ENCODE peak calls at places on chromosomes 11 and 22, in seven cellular contexts. One of them, this sample, is unnamed.

GRCh38 chr11:134645576-134645975 is 233.5 kb upstream of the B3GAT1 start:
- DNase-seq in neural progenitor cell: no peak
- DNase-seq in coronary artery: no peak
- DNase-seq in fibroblast of mammary gland: no peak
- DNase-seq in tibial artery: no peak
- DNase-seq in right lobe of liver: no peak
- DNase-seq in mammary epithelial cell: no peak
- DNase-seq in this sample: no peak

GRCh38 chr11:44096360-44097188 is 1.1 kb downstream of the EXT2 start:
- DNase-seq in neural progenitor cell: no peak
- DNase-seq in coronary artery: no peak
- DNase-seq in fibroblast of mammary gland: peak
- DNase-seq in tibial artery: no peak
- DNase-seq in right lobe of liver: no peak
- DNase-seq in mammary epithelial cell: peak
- DNase-seq in this sample: no peak

GRCh38 chr22:27850000-27850465 is 48.5 kb upstream of the MN1 start:
- DNase-seq in neural progenitor cell: peak
- DNase-seq in coronary artery: no peak
- DNase-seq in fibroblast of mammary gland: no peak
- DNase-seq in tibial artery: no peak
- DNase-seq in right lobe of liver: peak
- DNase-seq in mammary epithelial cell: no peak
- DNase-seq in this sample: no peak

GRCh38 chr11:59173964-59174663 is 2.2 kb downstream of the DTX4 start:
- DNase-seq in neural progenitor cell: peak
- DNase-seq in coronary artery: no peak
- DNase-seq in fibroblast of mammary gland: no peak
- DNase-seq in tibial artery: no peak
- DNase-seq in right lobe of liver: peak
- DNase-seq in mammary epithelial cell: peak
- DNase-seq in this sample: no peak

GRCh38 chr22:33832558-33833151 is 87.6 kb downstream of the LARGE1 start:
- DNase-seq in neural progenitor cell: no peak
- DNase-seq in coronary artery: no peak
- DNase-seq in fibroblast of mammary gland: no peak
- DNase-seq in tibial artery: no peak
- DNase-seq in right lobe of liver: peak
- DNase-seq in mammary epithelial cell: no peak
- DNase-seq in this sample: no peak

GRCh38 chr22:20396639-20397038 is 2.7 kb downstream of the ZNF74 start:
- DNase-seq in neural progenitor cell: no peak
- DNase-seq in coronary artery: peak
- DNase-seq in fibroblast of mammary gland: peak
- DNase-seq in tibial artery: no peak
- DNase-seq in right lobe of liver: no peak
- DNase-seq in mammary epithelial cell: no peak
- DNase-seq in this sample: no peak

GRCh38 chr11:57097149-57097548 is 84.6 kb upstream of the LRRC55 start:
- DNase-seq in neural progenitor cell: no peak
- DNase-seq in coronary artery: no peak
- DNase-seq in fibroblast of mammary gland: no peak
- DNase-seq in tibial artery: no peak
- DNase-seq in right lobe of liver: no peak
- DNase-seq in mammary epithelial cell: no peak
- DNase-seq in this sample: no peak

GRCh38 chr11:112610996-112611795 is 350.0 kb upstream of the NCAM1 start:
- DNase-seq in neural progenitor cell: no peak
- DNase-seq in coronary artery: no peak
- DNase-seq in fibroblast of mammary gland: peak
- DNase-seq in tibial artery: no peak
- DNase-seq in right lobe of liver: no peak
- DNase-seq in mammary epithelial cell: peak
- DNase-seq in this sample: no peak

GRCh38 chr11:47351159-47352126 is 1.1 kb downstream of the MYBPC3 start:
- DNase-seq in neural progenitor cell: no peak
- DNase-seq in coronary artery: no peak
- DNase-seq in fibroblast of mammary gland: no peak
- DNase-seq in tibial artery: no peak
- DNase-seq in right lobe of liver: peak
- DNase-seq in mammary epithelial cell: no peak
- DNase-seq in this sample: no peak

GRCh38 chr11:34345012-34345804 is 12.6 kb downstream of the ABTB2 start:
- DNase-seq in neural progenitor cell: no peak
- DNase-seq in coronary artery: no peak
- DNase-seq in fibroblast of mammary gland: peak
- DNase-seq in tibial artery: no peak
- DNase-seq in right lobe of liver: peak
- DNase-seq in mammary epithelial cell: peak
- DNase-seq in this sample: no peak

GRCh38 chr11:66743271-66743968 is 14.4 kb upstream of the SPTBN2 start:
- DNase-seq in neural progenitor cell: peak
- DNase-seq in coronary artery: no peak
- DNase-seq in fibroblast of mammary gland: no peak
- DNase-seq in tibial artery: no peak
- DNase-seq in right lobe of liver: no peak
- DNase-seq in mammary epithelial cell: peak
- DNase-seq in this sample: no peak

GRCh38 chr11:981764-982163 is 54.8 kb downstream of the MUC6 start:
- DNase-seq in neural progenitor cell: no peak
- DNase-seq in coronary artery: no peak
- DNase-seq in fibroblast of mammary gland: no peak
- DNase-seq in tibial artery: no peak
- DNase-seq in right lobe of liver: no peak
- DNase-seq in mammary epithelial cell: no peak
- DNase-seq in this sample: no peak

GRCh38 chr11:66950113-66950535 is 8.1 kb downstream of the PC start:
- DNase-seq in neural progenitor cell: no peak
- DNase-seq in coronary artery: peak
- DNase-seq in fibroblast of mammary gland: peak
- DNase-seq in tibial artery: peak
- DNase-seq in right lobe of liver: no peak
- DNase-seq in mammary epithelial cell: peak
- DNase-seq in this sample: no peak

DNA sequence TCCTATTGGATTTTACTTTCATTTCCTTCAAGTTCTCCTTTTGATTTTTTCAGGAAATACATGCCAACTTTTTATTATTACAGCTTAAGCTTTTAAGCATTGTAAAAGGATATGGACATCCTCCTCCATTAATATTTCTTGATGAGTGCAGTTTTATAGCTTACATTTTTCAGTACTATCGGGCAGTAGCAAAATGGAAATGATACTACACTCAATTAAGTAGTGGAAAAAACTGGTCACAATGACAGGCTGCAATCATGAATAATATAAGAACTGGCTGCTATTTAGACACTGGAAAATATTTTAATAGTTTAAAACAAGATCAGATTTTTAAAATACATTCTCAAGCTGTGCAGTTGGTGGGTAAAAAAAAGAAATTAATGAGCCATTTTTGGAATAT is 20.5 kb downstream of the BBOX1 start:
- DNase-seq in neural progenitor cell: no peak
- DNase-seq in coronary artery: no peak
- DNase-seq in fibroblast of mammary gland: no peak
- DNase-seq in tibial artery: no peak
- DNase-seq in right lobe of liver: no peak
- DNase-seq in mammary epithelial cell: no peak
- DNase-seq in this sample: no peak
- H3K4me3 ChIP-seq in neural progenitor cell: no peak
- H3K4me3 ChIP-seq in coronary artery: peak
- H3K4me3 ChIP-seq in fibroblast of mammary gland: no peak
- H3K4me3 ChIP-seq in tibial artery: peak
- H3K4me3 ChIP-seq in right lobe of liver: no peak
- H3K4me3 ChIP-seq in mammary epithelial cell: no peak
- H3K4me3 ChIP-seq in this sample: no peak

GRCh38 chr11:64849600-64850356 is 5.3 kb upstream of the CDC42BPG start:
- DNase-seq in neural progenitor cell: no peak
- DNase-seq in coronary artery: no peak
- DNase-seq in fibroblast of mammary gland: peak
- DNase-seq in tibial artery: no peak
- DNase-seq in right lobe of liver: no peak
- DNase-seq in mammary epithelial cell: no peak
- DNase-seq in this sample: no peak

GRCh38 chr11:64852804-64853520 is 8.5 kb upstream of the CDC42BPG start:
- DNase-seq in neural progenitor cell: no peak
- DNase-seq in coronary artery: no peak
- DNase-seq in fibroblast of mammary gland: no peak
- DNase-seq in tibial artery: no peak
- DNase-seq in right lobe of liver: no peak
- DNase-seq in mammary epithelial cell: no peak
- DNase-seq in this sample: peak

GRCh38 chr11:64848779-64849599 is 4.5 kb upstream of the CDC42BPG start:
- DNase-seq in neural progenitor cell: peak
- DNase-seq in coronary artery: no peak
- DNase-seq in fibroblast of mammary gland: no peak
- DNase-seq in tibial artery: no peak
- DNase-seq in right lobe of liver: peak
- DNase-seq in mammary epithelial cell: no peak
- DNase-seq in this sample: peak

GRCh38 chr11:64851831-64852337 is 7.4 kb upstream of the CDC42BPG start:
- DNase-seq in neural progenitor cell: no peak
- DNase-seq in coronary artery: no peak
- DNase-seq in fibroblast of mammary gland: no peak
- DNase-seq in tibial artery: no peak
- DNase-seq in right lobe of liver: no peak
- DNase-seq in mammary epithelial cell: no peak
- DNase-seq in this sample: no peak

GRCh38 chr11:64850979-64851567 is 6.6 kb upstream of the CDC42BPG start:
- DNase-seq in neural progenitor cell: no peak
- DNase-seq in coronary artery: no peak
- DNase-seq in fibroblast of mammary gland: no peak
- DNase-seq in tibial artery: no peak
- DNase-seq in right lobe of liver: no peak
- DNase-seq in mammary epithelial cell: no peak
- DNase-seq in this sample: peak
- H3K4me3 ChIP-seq in neural progenitor cell: no peak
- H3K4me3 ChIP-seq in coronary artery: no peak
- H3K4me3 ChIP-seq in fibroblast of mammary gland: no peak
- H3K4me3 ChIP-seq in tibial artery: no peak
- H3K4me3 ChIP-seq in right lobe of liver: no peak
- H3K4me3 ChIP-seq in mammary epithelial cell: no peak
- H3K4me3 ChIP-seq in this sample: no peak

DNA sequence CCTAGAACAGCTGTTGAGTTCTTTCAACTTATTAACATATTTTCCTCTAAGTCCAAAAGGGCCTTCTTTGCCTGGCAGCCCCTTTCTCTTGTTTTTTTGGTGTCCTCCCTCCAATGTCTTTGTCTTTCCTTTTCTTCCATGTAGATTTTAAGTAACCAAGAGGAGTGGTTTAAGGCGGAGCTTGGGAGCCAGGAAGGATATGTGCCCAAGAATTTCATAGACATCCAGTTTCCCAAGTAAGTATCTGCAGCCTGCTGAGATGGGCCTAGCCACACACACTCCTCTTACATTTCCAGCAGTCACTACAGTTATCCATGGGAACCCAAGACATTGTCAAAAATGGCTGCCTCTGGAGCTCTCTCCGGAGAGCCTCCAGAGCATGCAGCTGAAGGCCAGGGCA is 4.5 kb upstream of the TMA7B start:
- DNase-seq in neural progenitor cell: no peak
- DNase-seq in coronary artery: no peak
- DNase-seq in fibroblast of mammary gland: no peak
- DNase-seq in tibial artery: no peak
- DNase-seq in right lobe of liver: no peak
- DNase-seq in mammary epithelial cell: no peak
- DNase-seq in this sample: no peak
- H3K4me3 ChIP-seq in neural progenitor cell: no peak
- H3K4me3 ChIP-seq in coronary artery: no peak
- H3K4me3 ChIP-seq in fibroblast of mammary gland: no peak
- H3K4me3 ChIP-seq in tibial artery: no peak
- H3K4me3 ChIP-seq in right lobe of liver: no peak
- H3K4me3 ChIP-seq in mammary epithelial cell: no peak
- H3K4me3 ChIP-seq in this sample: no peak

GRCh38 chr22:49916851-49917250 is 1.4 kb downstream of the ALG12 start:
- DNase-seq in neural progenitor cell: no peak
- DNase-seq in coronary artery: no peak
- DNase-seq in fibroblast of mammary gland: no peak
- DNase-seq in tibial artery: peak
- DNase-seq in right lobe of liver: no peak
- DNase-seq in mammary epithelial cell: no peak
- DNase-seq in this sample: no peak
- H3K4me3 ChIP-seq in neural progenitor cell: peak
- H3K4me3 ChIP-seq in coronary artery: peak
- H3K4me3 ChIP-seq in fibroblast of mammary gland: no peak
- H3K4me3 ChIP-seq in tibial artery: no peak
- H3K4me3 ChIP-seq in right lobe of liver: no peak
- H3K4me3 ChIP-seq in mammary epithelial cell: no peak
- H3K4me3 ChIP-seq in this sample: peak